ENCODE peak calls at places on chromosomes 13 and 19, in nine cellular contexts. One of them, this sample, is unnamed.

GRCh38 chr13:23445794-23446193 is 12.3 kb upstream of the SACS start:
- DNase-seq in NCI-H187 treated with DMSO at 0.1 percent for 48 hours: no peak
- DNase-seq in BE2C: no peak
- DNase-seq in CD4-positive, alpha-beta memory T cell: no peak
- DNase-seq in uterus: no peak
- DNase-seq in cardiac fibroblast: no peak
- DNase-seq in Daoy: peak; percentile 2
- DNase-seq in caudate nucleus: no peak
- DNase-seq in AG09309: no peak
- DNase-seq in this sample: no peak

GRCh38 chr19:21823224-21823623 is 12.8 kb downstream of the ZNF43 start:
- DNase-seq in BE2C: no peak
- DNase-seq in Daoy: no peak
- DNase-seq in caudate nucleus: no peak
- DNase-seq in CD4-positive, alpha-beta memory T cell: no peak
- DNase-seq in uterus: no peak
- DNase-seq in NCI-H187 treated with DMSO at 0.1 percent for 48 hours: no peak
- DNase-seq in AG09309: no peak
- DNase-seq in cardiac fibroblast: no peak
- DNase-seq in this sample: no peak

GRCh38 chr19:49591731-49592485 is 926 bp downstream of the PRR12 start:
- DNase-seq in CD4-positive, alpha-beta memory T cell: peak; percentile 50
- DNase-seq in caudate nucleus: peak; percentile 46
- DNase-seq in BE2C: peak; percentile 53
- DNase-seq in AG09309: no peak
- DNase-seq in Daoy: peak; percentile 54
- DNase-seq in NCI-H187 treated with DMSO at 0.1 percent for 48 hours: no peak
- DNase-seq in cardiac fibroblast: peak; percentile 40
- DNase-seq in uterus: peak; percentile 51
- DNase-seq in this sample: peak; percentile 10

GRCh38 chr13:99650410-99650809 is 149.1 kb downstream of the TM9SF2 start:
- DNase-seq in AG09309: no peak
- DNase-seq in Daoy: no peak
- DNase-seq in cardiac fibroblast: no peak
- DNase-seq in NCI-H187 treated with DMSO at 0.1 percent for 48 hours: no peak
- DNase-seq in caudate nucleus: no peak
- DNase-seq in CD4-positive, alpha-beta memory T cell: no peak
- DNase-seq in uterus: no peak
- DNase-seq in BE2C: no peak
- DNase-seq in this sample: no peak

GRCh38 chr19:46880440-46880839 is 19.6 kb downstream of the ARHGAP35 start:
- DNase-seq in Daoy: no peak
- DNase-seq in BE2C: no peak
- DNase-seq in AG09309: no peak
- DNase-seq in uterus: no peak
- DNase-seq in caudate nucleus: no peak
- DNase-seq in cardiac fibroblast: peak; percentile 56
- DNase-seq in CD4-positive, alpha-beta memory T cell: no peak
- DNase-seq in NCI-H187 treated with DMSO at 0.1 percent for 48 hours: no peak
- DNase-seq in this sample: no peak

GRCh38 chr13:20160346-20161274 is at the start of gene GJA3:
- DNase-seq in AG09309: no peak
- DNase-seq in BE2C: no peak
- DNase-seq in cardiac fibroblast: peak; percentile 34
- DNase-seq in CD4-positive, alpha-beta memory T cell: peak; percentile 34
- DNase-seq in caudate nucleus: peak; percentile 83
- DNase-seq in Daoy: peak; percentile 66
- DNase-seq in NCI-H187 treated with DMSO at 0.1 percent for 48 hours: no peak
- DNase-seq in uterus: no peak
- DNase-seq in this sample: no peak

GRCh38 chr13:78138756-78139155 is 220.1 kb upstream of the EDNRB start:
- DNase-seq in cardiac fibroblast: no peak
- DNase-seq in NCI-H187 treated with DMSO at 0.1 percent for 48 hours: no peak
- DNase-seq in uterus: no peak
- DNase-seq in Daoy: no peak
- DNase-seq in AG09309: no peak
- DNase-seq in caudate nucleus: no peak
- DNase-seq in CD4-positive, alpha-beta memory T cell: no peak
- DNase-seq in BE2C: no peak
- DNase-seq in this sample: no peak

GRCh38 chr13:23505007-23505406 is 65.2 kb upstream of the TNFRSF19 start:
- DNase-seq in BE2C: peak; percentile 15
- DNase-seq in cardiac fibroblast: peak; percentile 34
- DNase-seq in Daoy: peak; percentile 57
- DNase-seq in uterus: no peak
- DNase-seq in NCI-H187 treated with DMSO at 0.1 percent for 48 hours: no peak
- DNase-seq in AG09309: no peak
- DNase-seq in CD4-positive, alpha-beta memory T cell: no peak
- DNase-seq in caudate nucleus: no peak
- DNase-seq in this sample: peak; percentile 43

GRCh38 chr13:95298971-95299627 is 2.2 kb downstream of the ABCC4 start:
- DNase-seq in uterus: no peak
- DNase-seq in AG09309: no peak
- DNase-seq in Daoy: peak; percentile 54
- DNase-seq in BE2C: no peak
- DNase-seq in caudate nucleus: no peak
- DNase-seq in NCI-H187 treated with DMSO at 0.1 percent for 48 hours: no peak
- DNase-seq in cardiac fibroblast: peak; percentile 85
- DNase-seq in CD4-positive, alpha-beta memory T cell: no peak
- DNase-seq in this sample: peak; percentile 85

GRCh38 chr19:4061178-4061682 is 5.5 kb downstream of the ZBTB7A start:
- DNase-seq in BE2C: no peak
- DNase-seq in AG09309: no peak
- DNase-seq in uterus: peak; percentile 85
- DNase-seq in caudate nucleus: no peak
- DNase-seq in Daoy: peak; percentile 46
- DNase-seq in CD4-positive, alpha-beta memory T cell: no peak
- DNase-seq in cardiac fibroblast: peak; percentile 60
- DNase-seq in NCI-H187 treated with DMSO at 0.1 percent for 48 hours: no peak
- DNase-seq in this sample: no peak

This sample was measured in RCC 7860.